ENCODE peak calls at places on chromosomes 11 and 22, in six cellular contexts. B is psoas muscle, A is cardiac fibroblast, G is AG10803, C is fibroblast of mammary gland, W is GM12865. Q is an unnamed sample.

GRCh38 chr11:69817265-69818236 is 1.7 kb downstream of the FGF3 start:
- DNase-seq in B (no peak), A (peak), G (no peak), C (no peak), W (no peak), Q (no peak)

GRCh38 chr11:74035264-74035663 is 26.4 kb upstream of the UCP3 start:
- DNase-seq in B (no peak), A (peak), G (no peak), C (no peak), W (no peak), Q (no peak)

GRCh38 chr11:111941963-111942362 is 4.8 kb downstream of the DIXDC1 start:
- DNase-seq in B (peak), A (no peak), G (no peak), C (no peak), W (no peak), Q (no peak)

GRCh38 chr22:30809086-30809485 is 114.4 kb downstream of the OSBP2 start:
- DNase-seq in B (no peak), A (peak), G (peak), C (peak), W (no peak), Q (no peak)

GRCh38 chr22:41780714-41781507 is 19.6 kb upstream of the CCDC134 start:
- DNase-seq in B (peak), A (peak), G (peak), C (peak), W (peak), Q (peak)

GRCh38 chr22:40547729-40548143 is 88.8 kb downstream of the MRTFA start:
- DNase-seq in B (no peak), A (peak), G (no peak), C (peak), W (no peak), Q (no peak)

GRCh38 chr11:120854988-120855387 is 168.9 kb upstream of the TBCEL start:
- DNase-seq in B (no peak), A (no peak), G (no peak), C (no peak), W (no peak), Q (no peak)

GRCh38 chr11:67345949-67346819 is 7.2 kb downstream of the POLD4 start:
- DNase-seq in B (no peak), A (peak), G (peak), C (peak), W (peak), Q (peak)

GRCh38 chr22:45696227-45696626 is 24.6 kb downstream of the ATXN10 start:
- DNase-seq in B (no peak), A (no peak), G (no peak), C (no peak), W (peak), Q (no peak)

GRCh38 chr22:22878211-22878570 is 9.4 kb upstream of the IGLL5 start:
- DNase-seq in B (no peak), A (no peak), G (no peak), C (no peak), W (no peak), Q (no peak)

GRCh38 chr11:63537293-63538101 is 889 bp downstream of the PLAAT4 start:
- DNase-seq in B (peak), A (peak), G (peak), C (peak), W (no peak), Q (no peak)

GRCh38 chr22:32044913-32045312 is 1.9 kb downstream of the SLC5A1 start:
- DNase-seq in B (no peak), A (no peak), G (peak), C (peak), W (no peak), Q (no peak)

GRCh38 chr11:10380921-10381320 is 74.1 kb upstream of the AMPD3 start:
- DNase-seq in B (no peak), A (no peak), G (no peak), C (no peak), W (no peak), Q (no peak)

GRCh38 chr11:117837791-117838190 is 13.2 kb upstream of the FXYD2 start:
- DNase-seq in B (no peak), A (no peak), G (no peak), C (no peak), W (no peak), Q (no peak)

GRCh38 chr11:13184295-13184794 is 93.2 kb upstream of the BMAL1 start:
- DNase-seq in B (no peak), A (no peak), G (no peak), C (no peak), W (no peak), Q (no peak)

GRCh38 chr11:13188179-13188578 is 89.4 kb upstream of the BMAL1 start:
- DNase-seq in B (no peak), A (no peak), G (no peak), C (no peak), W (no peak), Q (no peak)

GRCh38 chr11:13183826-13184196 is 93.8 kb upstream of the BMAL1 start:
- DNase-seq in B (no peak), A (no peak), G (no peak), C (no peak), W (no peak), Q (no peak)

GRCh38 chr11:13183094-13183825 is 94.3 kb upstream of the BMAL1 start:
- DNase-seq in B (no peak), A (peak), G (peak), C (peak), W (peak), Q (peak)
- TF ChIP-seq CTCF in B (peak), A (peak), G (peak), C (peak), W (peak), Q (peak)

GRCh38 chr11:18010271-18010670 is 2.6 kb downstream of the SERGEF start:
- DNase-seq in B (no peak), A (no peak), G (no peak), C (no peak), W (peak), Q (peak)
- TF ChIP-seq CTCF in B (no peak), A (no peak), G (no peak), C (no peak), W (no peak), Q (no peak)

GRCh38 chr11:107999759-108000455 is 8.8 kb upstream of the CUL5 start:
- DNase-seq in B (no peak), A (peak), G (peak), C (peak), W (peak), Q (peak)
- TF ChIP-seq CTCF in B (peak), A (peak), G (peak), C (peak), W (peak), Q (peak)

DNA sequence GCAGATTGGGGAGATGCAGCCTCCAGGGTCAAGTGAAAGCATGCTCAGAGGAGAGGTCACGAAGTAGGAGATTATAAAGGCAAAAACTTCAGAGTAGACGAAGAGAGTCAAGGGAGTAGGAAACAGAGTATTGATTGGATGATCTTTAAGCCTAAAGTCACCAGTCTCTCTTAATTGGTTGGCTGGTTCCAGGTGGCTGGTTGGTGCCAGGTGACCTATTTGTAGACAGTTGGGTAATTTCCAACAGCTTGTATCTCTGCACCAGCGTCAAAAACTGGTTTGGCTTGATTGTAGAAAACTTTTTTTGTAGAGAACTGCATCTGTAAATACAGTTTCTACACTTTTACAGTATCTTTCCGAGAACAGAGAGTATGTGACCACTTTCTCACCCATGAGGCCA is 75.7 kb upstream of the CCDC90B start:
- DNase-seq in B (no peak), A (no peak), G (no peak), C (no peak), W (peak), Q (no peak)
- TF ChIP-seq CTCF in B (no peak), A (no peak), G (no peak), C (no peak), W (no peak), Q (no peak)

DNA sequence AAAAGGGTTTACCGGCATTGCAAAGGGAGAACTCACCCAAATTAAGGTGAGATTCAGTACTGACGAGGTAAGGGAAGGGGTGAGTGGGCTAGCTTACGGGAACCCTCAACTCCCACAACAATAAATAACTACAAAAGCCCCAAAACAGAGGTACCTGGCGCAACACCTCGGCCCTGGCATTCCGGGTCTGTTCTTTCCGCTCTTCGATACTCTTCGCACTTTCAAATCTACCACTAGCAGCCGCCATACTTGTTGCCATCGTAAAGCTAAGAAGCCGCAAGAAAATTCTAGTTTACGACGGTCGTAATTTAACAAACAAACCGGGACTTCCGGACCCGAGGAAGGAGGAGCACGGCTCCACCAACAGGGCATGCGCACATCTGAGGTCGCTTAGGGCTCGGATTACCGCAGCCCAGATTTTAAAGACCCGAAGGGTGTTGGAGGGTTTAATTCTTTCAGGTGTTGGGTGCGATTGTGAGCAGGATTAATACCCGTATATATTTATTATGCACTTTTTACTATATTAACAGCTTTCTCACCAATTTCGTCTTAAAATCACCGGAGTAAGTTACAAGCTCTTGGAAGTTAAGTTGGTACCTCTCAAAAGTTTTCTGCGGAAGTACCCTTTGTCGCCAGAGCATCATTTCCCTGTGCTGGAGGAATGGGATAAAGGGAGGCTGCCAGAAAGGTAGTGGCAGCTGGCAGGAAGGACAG is at the start of gene CWF19L2:
- DNase-seq in B (peak), A (peak), G (peak), C (peak), W (peak), Q (peak)
- TF ChIP-seq CTCF in B (no peak), A (no peak), G (no peak), C (no peak), W (no peak), Q (no peak)

DNA sequence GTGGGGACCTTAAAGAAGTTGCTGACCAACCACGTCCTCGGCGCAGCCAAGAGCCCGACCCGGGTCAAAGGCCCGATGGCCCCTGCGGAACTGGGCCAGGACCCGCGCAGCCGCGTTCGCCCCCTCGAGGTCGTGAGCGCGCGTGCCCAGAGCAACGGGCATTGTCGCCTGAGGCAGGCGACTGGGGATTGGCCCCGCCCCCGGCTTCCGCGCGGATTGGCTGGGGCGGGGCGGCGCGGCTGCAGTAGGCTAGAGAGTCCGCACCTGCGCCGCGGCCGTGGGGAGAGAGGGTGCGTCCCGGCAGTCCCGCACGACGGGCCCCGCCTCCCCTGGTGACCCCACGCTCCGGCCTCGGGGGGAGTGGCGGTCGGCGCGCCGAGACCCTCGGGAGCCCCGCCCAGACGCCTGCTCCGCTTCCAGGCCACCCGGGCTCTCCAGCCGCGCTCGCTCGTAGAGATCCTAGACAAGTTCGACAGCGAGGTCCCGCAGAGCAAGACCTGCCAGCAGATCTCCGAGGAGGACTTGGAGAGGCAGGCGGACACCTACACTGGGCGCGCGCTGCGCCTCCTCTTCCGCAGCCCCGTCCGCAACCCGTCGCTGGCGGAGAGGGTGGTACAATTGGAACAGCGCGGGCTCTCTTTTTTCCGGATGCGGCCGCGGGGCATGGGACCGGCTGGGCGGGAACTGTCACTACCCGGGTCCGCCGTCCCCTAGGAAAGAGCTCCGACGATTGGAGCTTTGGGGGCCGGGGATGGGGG is 8.3 kb upstream of the PPIL2 start:
- DNase-seq in B (peak), A (peak), G (peak), C (no peak), W (peak), Q (peak)
- TF ChIP-seq CTCF in B (peak), A (no peak), G (no peak), C (no peak), W (peak), Q (peak)

DNA sequence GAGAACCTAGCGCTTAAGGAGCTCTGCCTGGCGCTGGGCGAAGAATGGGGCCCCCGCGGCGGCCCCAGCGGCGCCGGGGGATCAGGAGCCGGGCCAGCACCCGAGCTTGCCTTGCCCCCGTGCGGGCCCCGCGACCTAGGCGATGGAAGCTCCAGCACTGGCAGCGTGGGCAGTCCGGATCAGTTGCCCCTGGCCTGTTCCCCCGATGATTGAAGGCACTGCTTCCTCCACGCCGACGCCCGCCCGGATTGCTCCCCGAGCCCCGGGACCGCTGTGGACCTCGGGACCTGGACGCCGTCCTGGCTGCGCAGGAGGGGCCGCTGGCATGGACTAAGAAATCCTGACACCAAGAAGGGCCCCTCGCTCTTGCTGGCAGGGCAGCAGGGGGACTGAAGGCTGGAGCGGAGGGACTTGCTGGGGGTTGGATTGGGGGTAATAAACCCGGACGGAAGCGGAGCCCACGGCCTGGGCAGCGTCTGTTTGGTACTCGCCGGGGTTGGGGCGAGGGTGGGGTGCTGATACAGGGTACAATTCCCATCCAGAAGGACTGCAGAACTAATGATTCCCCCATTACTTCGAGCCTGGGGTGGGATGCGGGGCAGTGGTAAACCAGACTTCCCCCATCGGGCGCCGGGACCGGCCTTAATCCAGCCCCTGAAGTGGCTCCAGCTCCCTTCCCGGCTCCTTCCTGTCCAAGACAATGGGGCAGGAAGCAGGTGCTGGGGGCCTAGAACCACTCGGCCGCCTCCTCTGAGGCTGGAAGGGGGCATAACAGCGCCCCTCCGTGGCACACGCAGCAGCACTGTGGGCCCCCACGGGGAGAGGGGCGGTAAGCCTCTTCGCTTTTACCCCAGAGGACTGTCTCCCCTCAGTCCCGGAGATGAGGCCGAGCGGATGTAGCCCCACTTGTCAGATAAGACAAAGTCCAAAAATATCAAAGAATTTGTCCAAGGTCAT is 985 bp downstream of the CCDC85B start:
- DNase-seq in B (no peak), A (peak), G (no peak), C (peak), W (peak), Q (peak)
- TF ChIP-seq CTCF in B (peak), A (peak), G (peak), C (peak), W (peak), Q (peak)

GRCh38 chr11:15629690-15630321 is 515.1 kb downstream of the INSC start:
- DNase-seq in B (no peak), A (peak), G (no peak), C (no peak), W (peak), Q (peak)
- TF ChIP-seq CTCF in B (peak), A (peak), G (no peak), C (no peak), W (peak), Q (no peak)

GRCh38 chr22:27603823-27604190 is 197.7 kb downstream of the MN1 start:
- DNase-seq in B (no peak), A (peak), G (peak), C (no peak), W (no peak), Q (no peak)

GRCh38 chr22:27601195-27601594 is 200.4 kb downstream of the MN1 start:
- DNase-seq in B (no peak), A (peak), G (no peak), C (no peak), W (no peak), Q (no peak)

GRCh38 chr22:27605390-27605789 is 196.2 kb downstream of the MN1 start:
- DNase-seq in B (no peak), A (no peak), G (no peak), C (no peak), W (no peak), Q (no peak)

GRCh38 chr22:27602390-27602789 is 199.2 kb downstream of the MN1 start:
- DNase-seq in B (no peak), A (no peak), G (no peak), C (no peak), W (no peak), Q (no peak)

DNA sequence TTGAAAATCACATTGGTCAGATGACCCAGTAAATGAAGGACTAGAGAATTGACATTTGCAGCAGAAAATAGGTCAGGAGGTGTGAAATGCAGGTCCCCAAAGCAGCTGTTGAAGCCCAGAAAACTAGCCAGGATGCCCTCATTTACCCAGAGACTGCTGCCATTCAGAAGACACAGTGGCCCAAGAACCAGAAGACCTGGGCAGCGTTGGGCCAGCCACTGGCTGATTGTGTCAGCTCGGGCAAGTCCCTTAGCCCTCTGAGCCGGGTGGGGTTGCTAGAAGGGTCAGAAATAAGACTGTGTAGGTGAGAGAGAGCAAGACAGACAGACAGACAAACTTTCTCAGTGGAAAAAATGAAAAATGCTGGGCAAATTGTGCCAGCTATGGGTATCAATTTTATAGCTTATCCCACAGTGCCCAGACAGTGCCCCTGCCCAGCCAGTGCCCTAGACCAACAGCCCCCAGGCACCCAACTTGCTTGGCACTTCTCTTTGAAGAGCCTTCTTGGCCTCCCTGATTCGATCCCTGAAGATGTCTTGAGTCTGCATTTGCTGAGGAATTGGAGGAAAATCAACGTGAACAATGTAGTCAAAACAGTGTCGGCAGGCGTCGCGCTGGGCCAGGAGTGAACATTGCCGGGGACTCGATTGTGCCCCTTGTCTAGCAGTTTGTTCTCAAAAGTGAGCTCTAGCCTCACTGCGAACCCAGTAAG is 198.3 kb downstream of the MN1 start:
- DNase-seq in B (no peak), A (no peak), G (no peak), C (no peak), W (no peak), Q (no peak)
- TF ChIP-seq CTCF in B (no peak), A (no peak), G (no peak), C (no peak), W (no peak), Q (no peak)